ENCODE peak calls at places on chromosomes 11 and 22, in four cellular contexts. One of them, this sample, is unnamed.

GRCh38 chr22:35736701-35737100 is 19.0 kb downstream of the APOL5 start:
- DNase-seq in activated naive CD4-positive, alpha-beta T cell: no peak
- DNase-seq in ELR: no peak
- DNase-seq in activated T-cell treated with anti-CD3 and anti-CD28 coated beads for 1 hour: no peak
- DNase-seq in this sample: no peak

GRCh38 chr11:1442807-1443366 is 43.7 kb downstream of the MOB2 start:
- DNase-seq in activated naive CD4-positive, alpha-beta T cell: no peak
- DNase-seq in ELR: no peak
- DNase-seq in activated T-cell treated with anti-CD3 and anti-CD28 coated beads for 1 hour: no peak
- DNase-seq in this sample: no peak

GRCh38 chr22:19605508-19606331 is 81.5 kb upstream of the CLDN5 start:
- DNase-seq in activated naive CD4-positive, alpha-beta T cell: no peak
- DNase-seq in ELR: no peak
- DNase-seq in activated T-cell treated with anti-CD3 and anti-CD28 coated beads for 1 hour: no peak
- DNase-seq in this sample: no peak

GRCh38 chr11:119699227-119699626 is 29.8 kb downstream of the NECTIN1 start:
- DNase-seq in activated naive CD4-positive, alpha-beta T cell: no peak
- DNase-seq in ELR: no peak
- DNase-seq in activated T-cell treated with anti-CD3 and anti-CD28 coated beads for 1 hour: no peak
- DNase-seq in this sample: no peak

GRCh38 chr11:102494216-102494615 is 36.3 kb downstream of the MMP7 start:
- DNase-seq in activated naive CD4-positive, alpha-beta T cell: no peak
- DNase-seq in ELR: peak
- DNase-seq in activated T-cell treated with anti-CD3 and anti-CD28 coated beads for 1 hour: no peak
- DNase-seq in this sample: no peak

GRCh38 chr11:34176980-34177319 is 71.5 kb downstream of the NAT10 start:
- DNase-seq in activated naive CD4-positive, alpha-beta T cell: no peak
- DNase-seq in ELR: no peak
- DNase-seq in activated T-cell treated with anti-CD3 and anti-CD28 coated beads for 1 hour: no peak
- DNase-seq in this sample: no peak

GRCh38 chr22:48931452-48931851 is 896.2 kb downstream of the BRD1 start:
- DNase-seq in activated naive CD4-positive, alpha-beta T cell: no peak
- DNase-seq in ELR: no peak
- DNase-seq in activated T-cell treated with anti-CD3 and anti-CD28 coated beads for 1 hour: no peak
- DNase-seq in this sample: no peak

GRCh38 chr11:1359556-1359955 is 30.2 kb upstream of the BRSK2 start:
- DNase-seq in activated naive CD4-positive, alpha-beta T cell: no peak
- DNase-seq in ELR: no peak
- DNase-seq in activated T-cell treated with anti-CD3 and anti-CD28 coated beads for 1 hour: no peak
- DNase-seq in this sample: no peak

GRCh38 chr11:132822294-132822693 is 710.0 kb downstream of the OPCML start:
- DNase-seq in activated naive CD4-positive, alpha-beta T cell: no peak
- DNase-seq in ELR: no peak
- DNase-seq in activated T-cell treated with anti-CD3 and anti-CD28 coated beads for 1 hour: no peak
- DNase-seq in this sample: no peak